ENCODE peak calls at places on chromosome 2, in seven cellular contexts. One of them, this sample, is unnamed. For H3K4me1, the result is how much of the 10 kb centered on the place peaks cover.

GRCh38 chr2:8447610-8448221 is 234.1 kb upstream of the ID2 start:
- DNase-seq in gastrocnemius medialis: no peak
- DNase-seq in heart left ventricle: no peak
- DNase-seq in cardiac muscle cell: no peak
- DNase-seq in keratinocyte: no peak
- DNase-seq in endodermal cell: no peak
- DNase-seq in CD8-positive, alpha-beta T cell: no peak
- DNase-seq in this sample: peak

GRCh38 chr2:241391892-241392665 is 36.0 kb downstream of the FARP2 start:
- DNase-seq in gastrocnemius medialis: no peak
- DNase-seq in heart left ventricle: no peak
- DNase-seq in cardiac muscle cell: peak
- DNase-seq in keratinocyte: no peak
- DNase-seq in endodermal cell: peak
- DNase-seq in CD8-positive, alpha-beta T cell: no peak
- DNase-seq in this sample: peak

GRCh38 chr2:224190871-224191270 is 151.8 kb upstream of the SERPINE2 start:
- DNase-seq in gastrocnemius medialis: no peak
- DNase-seq in heart left ventricle: no peak
- DNase-seq in cardiac muscle cell: no peak
- DNase-seq in keratinocyte: no peak
- DNase-seq in endodermal cell: no peak
- DNase-seq in CD8-positive, alpha-beta T cell: no peak
- DNase-seq in this sample: no peak

GRCh38 chr2:11482473-11483031 is 16.6 kb upstream of the E2F6 start:
- DNase-seq in gastrocnemius medialis: no peak
- DNase-seq in heart left ventricle: peak
- DNase-seq in cardiac muscle cell: peak
- DNase-seq in keratinocyte: no peak
- DNase-seq in endodermal cell: peak
- DNase-seq in CD8-positive, alpha-beta T cell: no peak
- DNase-seq in this sample: no peak

GRCh38 chr2:190031971-190032623 is 30.4 kb downstream of the MSTN start:
- DNase-seq in gastrocnemius medialis: no peak
- DNase-seq in heart left ventricle: no peak
- DNase-seq in cardiac muscle cell: no peak
- DNase-seq in keratinocyte: no peak
- DNase-seq in endodermal cell: no peak
- DNase-seq in CD8-positive, alpha-beta T cell: no peak
- DNase-seq in this sample: no peak

GRCh38 chr2:121376851-121377250 is 91.8 kb upstream of the TFCP2L1 start:
- DNase-seq in gastrocnemius medialis: no peak
- DNase-seq in heart left ventricle: no peak
- DNase-seq in cardiac muscle cell: no peak
- DNase-seq in keratinocyte: no peak
- DNase-seq in endodermal cell: no peak
- DNase-seq in CD8-positive, alpha-beta T cell: no peak
- DNase-seq in this sample: no peak

GRCh38 chr2:240795468-240795867 is 24.6 kb downstream of the KIF1A start:
- DNase-seq in gastrocnemius medialis: no peak
- DNase-seq in heart left ventricle: no peak
- DNase-seq in cardiac muscle cell: no peak
- DNase-seq in keratinocyte: no peak
- DNase-seq in endodermal cell: no peak
- DNase-seq in CD8-positive, alpha-beta T cell: no peak
- DNase-seq in this sample: no peak

GRCh38 chr2:181234429-181235410 is 222.5 kb upstream of the ITGA4 start:
- DNase-seq in gastrocnemius medialis: no peak
- DNase-seq in heart left ventricle: no peak
- DNase-seq in cardiac muscle cell: peak
- DNase-seq in keratinocyte: no peak
- DNase-seq in endodermal cell: no peak
- DNase-seq in CD8-positive, alpha-beta T cell: no peak
- DNase-seq in this sample: no peak

GRCh38 chr2:240596491-240596931 is 10.0 kb downstream of the CAPN10 start:
- DNase-seq in gastrocnemius medialis: no peak
- DNase-seq in heart left ventricle: peak
- DNase-seq in cardiac muscle cell: no peak
- DNase-seq in keratinocyte: no peak
- DNase-seq in endodermal cell: no peak
- DNase-seq in CD8-positive, alpha-beta T cell: no peak
- DNase-seq in this sample: no peak

GRCh38 chr2:50649626-50650397 is 382.1 kb downstream of the NRXN1 start:
- DNase-seq in gastrocnemius medialis: no peak
- DNase-seq in heart left ventricle: no peak
- DNase-seq in cardiac muscle cell: no peak
- DNase-seq in keratinocyte: no peak
- DNase-seq in endodermal cell: no peak
- DNase-seq in CD8-positive, alpha-beta T cell: no peak
- DNase-seq in this sample: peak

GRCh38 chr2:55771612-55772011 is 78.0 kb upstream of the PNPT1 start:
- DNase-seq in gastrocnemius medialis: no peak
- DNase-seq in heart left ventricle: no peak
- DNase-seq in cardiac muscle cell: peak
- DNase-seq in keratinocyte: no peak
- DNase-seq in endodermal cell: no peak
- DNase-seq in CD8-positive, alpha-beta T cell: no peak
- DNase-seq in this sample: peak

GRCh38 chr2:98012561-98012979 is 16.8 kb upstream of the TMEM131 start:
- DNase-seq in gastrocnemius medialis: no peak
- DNase-seq in heart left ventricle: no peak
- DNase-seq in cardiac muscle cell: no peak
- DNase-seq in keratinocyte: no peak
- DNase-seq in endodermal cell: no peak
- DNase-seq in CD8-positive, alpha-beta T cell: no peak
- DNase-seq in this sample: no peak

GRCh38 chr2:50135841-50136240 is 896.1 kb downstream of the NRXN1 start:
- DNase-seq in gastrocnemius medialis: no peak
- DNase-seq in heart left ventricle: no peak
- DNase-seq in cardiac muscle cell: no peak
- DNase-seq in keratinocyte: no peak
- DNase-seq in endodermal cell: no peak
- DNase-seq in CD8-positive, alpha-beta T cell: no peak
- DNase-seq in this sample: no peak

GRCh38 chr2:127219716-127220090 is 396 bp downstream of the CYP27C1 start:
- DNase-seq in gastrocnemius medialis: no peak
- DNase-seq in heart left ventricle: no peak
- DNase-seq in cardiac muscle cell: peak
- DNase-seq in keratinocyte: no peak
- DNase-seq in endodermal cell: peak
- DNase-seq in CD8-positive, alpha-beta T cell: no peak
- DNase-seq in this sample: no peak

GRCh38 chr2:71784734-71785549 is 331.6 kb downstream of the DYSF start:
- DNase-seq in gastrocnemius medialis: peak
- DNase-seq in heart left ventricle: peak
- DNase-seq in cardiac muscle cell: no peak
- DNase-seq in keratinocyte: peak
- DNase-seq in endodermal cell: peak
- DNase-seq in CD8-positive, alpha-beta T cell: no peak
- DNase-seq in this sample: peak

GRCh38 chr2:199312931-199313330 is 144.8 kb downstream of the SATB2 start:
- DNase-seq in gastrocnemius medialis: no peak
- DNase-seq in heart left ventricle: no peak
- DNase-seq in cardiac muscle cell: no peak
- DNase-seq in keratinocyte: no peak
- DNase-seq in endodermal cell: no peak
- DNase-seq in CD8-positive, alpha-beta T cell: no peak
- DNase-seq in this sample: no peak

GRCh38 chr2:21422050-21422449 is 298.3 kb downstream of the TDRD15 start:
- DNase-seq in gastrocnemius medialis: no peak
- DNase-seq in heart left ventricle: no peak
- DNase-seq in cardiac muscle cell: peak
- DNase-seq in keratinocyte: no peak
- DNase-seq in endodermal cell: peak
- DNase-seq in CD8-positive, alpha-beta T cell: no peak
- DNase-seq in this sample: no peak

GRCh38 chr2:133486706-133487305 is 81.5 kb downstream of the NCKAP5 start:
- DNase-seq in gastrocnemius medialis: no peak
- DNase-seq in heart left ventricle: no peak
- DNase-seq in cardiac muscle cell: no peak
- DNase-seq in keratinocyte: no peak
- DNase-seq in endodermal cell: no peak
- DNase-seq in CD8-positive, alpha-beta T cell: no peak
- DNase-seq in this sample: no peak

GRCh38 chr2:216775043-216775453 is 79.7 kb upstream of the IGFBP5 start:
- DNase-seq in gastrocnemius medialis: peak
- DNase-seq in heart left ventricle: peak
- DNase-seq in cardiac muscle cell: peak
- DNase-seq in keratinocyte: no peak
- DNase-seq in endodermal cell: no peak
- DNase-seq in CD8-positive, alpha-beta T cell: no peak
- DNase-seq in this sample: peak

GRCh38 chr2:9665903-9666302 is 35.1 kb upstream of the YWHAQ start:
- DNase-seq in gastrocnemius medialis: no peak
- DNase-seq in heart left ventricle: no peak
- DNase-seq in cardiac muscle cell: no peak
- DNase-seq in keratinocyte: no peak
- DNase-seq in endodermal cell: no peak
- DNase-seq in CD8-positive, alpha-beta T cell: no peak
- DNase-seq in this sample: no peak

GRCh38 chr2:10407841-10408648 is 40.1 kb downstream of the ODC1 start:
- DNase-seq in gastrocnemius medialis: peak
- DNase-seq in heart left ventricle: no peak
- DNase-seq in cardiac muscle cell: no peak
- DNase-seq in keratinocyte: peak
- DNase-seq in endodermal cell: peak
- DNase-seq in CD8-positive, alpha-beta T cell: peak
- DNase-seq in this sample: peak

GRCh38 chr2:20349457-20350034 is 1.1 kb downstream of the PUM2 start:
- DNase-seq in gastrocnemius medialis: no peak
- DNase-seq in heart left ventricle: no peak
- DNase-seq in cardiac muscle cell: no peak
- DNase-seq in keratinocyte: no peak
- DNase-seq in endodermal cell: no peak
- DNase-seq in CD8-positive, alpha-beta T cell: no peak
- DNase-seq in this sample: peak

GRCh38 chr2:121810959-121811853 is 55.8 kb downstream of the TSN start:
- DNase-seq in gastrocnemius medialis: peak
- DNase-seq in heart left ventricle: peak
- DNase-seq in cardiac muscle cell: peak
- DNase-seq in keratinocyte: no peak
- DNase-seq in endodermal cell: peak
- DNase-seq in CD8-positive, alpha-beta T cell: no peak
- DNase-seq in this sample: peak

GRCh38 chr2:196742685-196743084 is 56.8 kb downstream of the GTF3C3 start:
- DNase-seq in gastrocnemius medialis: no peak
- DNase-seq in heart left ventricle: no peak
- DNase-seq in cardiac muscle cell: no peak
- DNase-seq in keratinocyte: no peak
- DNase-seq in endodermal cell: peak
- DNase-seq in CD8-positive, alpha-beta T cell: no peak
- DNase-seq in this sample: no peak

DNA sequence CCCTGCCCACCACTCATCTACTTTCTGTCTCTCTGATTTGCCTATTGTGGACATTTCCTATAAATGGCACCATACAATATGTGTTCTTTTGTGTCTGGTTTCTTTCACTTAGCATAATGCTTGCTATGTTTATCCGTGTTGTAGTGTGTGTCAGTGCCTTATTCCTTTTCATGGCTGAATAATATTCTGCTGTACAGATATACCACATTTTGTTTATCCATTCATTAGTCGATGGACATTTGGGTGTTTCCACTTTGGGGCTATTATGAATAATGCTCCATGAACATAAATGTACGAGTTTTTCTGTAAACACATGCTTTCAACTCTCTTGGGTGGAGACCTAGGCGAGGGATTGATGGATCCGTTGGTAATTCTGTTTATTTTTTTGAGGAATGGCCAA is 15.6 kb downstream of the ARL4C start:
- DNase-seq in gastrocnemius medialis: no peak
- DNase-seq in heart left ventricle: no peak
- DNase-seq in cardiac muscle cell: no peak
- DNase-seq in keratinocyte: no peak
- DNase-seq in endodermal cell: no peak
- DNase-seq in CD8-positive, alpha-beta T cell: no peak
- DNase-seq in this sample: no peak
- H3K4me1 ChIP-seq in gastrocnemius medialis: under half
- H3K4me1 ChIP-seq in heart left ventricle: under half
- H3K4me1 ChIP-seq in cardiac muscle cell: under half
- H3K4me1 ChIP-seq in keratinocyte: under half
- H3K4me1 ChIP-seq in endodermal cell: under half
- H3K4me1 ChIP-seq in CD8-positive, alpha-beta T cell: under half
- H3K4me1 ChIP-seq in this sample: under half

GRCh38 chr2:33297748-33298035 is 178.8 kb upstream of the RASGRP3 start:
- DNase-seq in gastrocnemius medialis: no peak
- DNase-seq in heart left ventricle: no peak
- DNase-seq in cardiac muscle cell: no peak
- DNase-seq in keratinocyte: no peak
- DNase-seq in endodermal cell: no peak
- DNase-seq in CD8-positive, alpha-beta T cell: no peak
- DNase-seq in this sample: no peak
- H3K4me1 ChIP-seq in gastrocnemius medialis: under half
- H3K4me1 ChIP-seq in heart left ventricle: under half
- H3K4me1 ChIP-seq in cardiac muscle cell: under half
- H3K4me1 ChIP-seq in keratinocyte: under half
- H3K4me1 ChIP-seq in endodermal cell: under half
- H3K4me1 ChIP-seq in CD8-positive, alpha-beta T cell: under half
- H3K4me1 ChIP-seq in this sample: under half

DNA sequence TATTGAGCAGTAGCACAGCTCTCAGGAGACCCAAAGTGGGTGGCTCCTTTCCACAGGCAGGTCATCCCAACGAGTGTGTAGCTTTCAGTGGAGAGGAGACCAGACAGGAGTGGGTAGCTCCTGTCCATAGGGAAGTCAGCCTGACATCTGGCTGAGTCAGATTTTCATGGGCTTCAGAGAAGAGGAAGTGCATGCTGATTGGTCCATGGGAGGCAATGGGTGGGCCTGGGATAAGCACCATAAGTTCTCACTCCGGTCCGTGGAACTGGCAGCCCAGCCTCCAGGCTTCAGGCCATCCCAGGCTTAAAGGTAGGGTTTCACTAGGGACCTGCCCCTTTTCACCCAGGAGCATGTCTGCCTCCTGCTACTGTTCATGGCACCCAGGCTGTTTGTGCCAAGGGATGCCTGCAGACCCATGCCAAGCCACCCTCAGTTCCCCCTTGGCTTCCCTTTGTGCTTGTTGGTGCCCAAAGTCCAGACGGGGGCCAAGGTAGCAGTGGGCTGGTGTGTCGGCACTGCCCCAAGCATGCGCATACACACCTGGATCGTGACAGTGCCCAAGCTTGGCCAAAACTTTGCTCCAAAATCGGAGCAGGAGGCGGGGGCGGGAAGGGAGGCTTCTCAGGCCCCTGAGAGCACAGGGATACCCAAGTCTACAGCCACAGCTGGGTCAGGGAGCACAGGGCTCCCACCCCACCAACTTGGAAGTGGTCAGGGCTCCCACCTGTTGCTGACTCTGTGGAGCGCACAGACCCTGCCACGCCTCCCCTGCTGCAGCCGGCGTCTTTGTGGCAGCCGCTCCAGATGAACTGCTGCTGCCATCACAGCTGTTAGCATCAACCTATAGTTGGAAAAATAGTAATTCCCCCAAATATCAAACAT is 26.4 kb downstream of the MARCHF7 start:
- DNase-seq in gastrocnemius medialis: no peak
- DNase-seq in heart left ventricle: no peak
- DNase-seq in cardiac muscle cell: no peak
- DNase-seq in keratinocyte: no peak
- DNase-seq in endodermal cell: peak
- DNase-seq in CD8-positive, alpha-beta T cell: no peak
- DNase-seq in this sample: no peak
- H3K4me1 ChIP-seq in gastrocnemius medialis: under half
- H3K4me1 ChIP-seq in heart left ventricle: under half
- H3K4me1 ChIP-seq in cardiac muscle cell: under half
- H3K4me1 ChIP-seq in keratinocyte: under half
- H3K4me1 ChIP-seq in endodermal cell: under half
- H3K4me1 ChIP-seq in CD8-positive, alpha-beta T cell: under half
- H3K4me1 ChIP-seq in this sample: under half

GRCh38 chr2:217876253-217876570 is 126.6 kb downstream of the TNS1 start:
- DNase-seq in gastrocnemius medialis: no peak
- DNase-seq in heart left ventricle: no peak
- DNase-seq in cardiac muscle cell: no peak
- DNase-seq in keratinocyte: no peak
- DNase-seq in endodermal cell: no peak
- DNase-seq in CD8-positive, alpha-beta T cell: no peak
- DNase-seq in this sample: no peak
- H3K4me1 ChIP-seq in gastrocnemius medialis: under half
- H3K4me1 ChIP-seq in heart left ventricle: half or more
- H3K4me1 ChIP-seq in cardiac muscle cell: under half
- H3K4me1 ChIP-seq in keratinocyte: under half
- H3K4me1 ChIP-seq in endodermal cell: under half
- H3K4me1 ChIP-seq in CD8-positive, alpha-beta T cell: under half
- H3K4me1 ChIP-seq in this sample: under half

This sample was measured in mammary epithelial cell.